ENCODE peak calls at places on chromosomes 16 and 17, in six cellular contexts. L is ascending aorta; Z is prostate gland; S is heart right ventricle; K is left lung; U is CD4-positive, alpha-beta T cell. P is an unnamed sample. For H3K9me3, the result is how much of the 10 kb centered on the place peaks cover.

GRCh38 chr17:17225901-17226300 is 11.1 kb downstream of the FLCN start:
- DNase-seq in L (no peak), Z (no peak), S (no peak), K (no peak), U (no peak), P (no peak)

GRCh38 chr17:48103379-48103715 is 2.1 kb upstream of the CBX1 start:
- DNase-seq in L (no peak), Z (no peak), S (no peak), K (no peak), U (no peak), P (no peak)

GRCh38 chr17:50353600-50354195 is 7.8 kb downstream of the XYLT2 start:
- DNase-seq in L (no peak), Z (no peak), S (no peak), K (no peak), U (no peak), P (no peak)

GRCh38 chr16:23905027-23905426 is 69.2 kb downstream of the PRKCB start:
- DNase-seq in L (no peak), Z (peak), S (no peak), K (peak), U (no peak), P (peak)

GRCh38 chr17:32323046-32323445 is 18.9 kb downstream of the C17orf75 start:
- DNase-seq in L (no peak), Z (no peak), S (no peak), K (no peak), U (no peak), P (no peak)

GRCh38 chr17:40474419-40475002 is 26.9 kb downstream of the TNS4 start:
- DNase-seq in L (no peak), Z (no peak), S (no peak), K (no peak), U (no peak), P (no peak)

GRCh38 chr17:9622961-9623360 is 22.4 kb upstream of the USP43 start:
- DNase-seq in L (no peak), Z (no peak), S (no peak), K (no peak), U (no peak), P (no peak)

GRCh38 chr16:50425044-50425443 is 56.3 kb upstream of the BRD7 start:
- DNase-seq in L (no peak), Z (no peak), S (no peak), K (no peak), U (no peak), P (no peak)

GRCh38 chr16:4894276-4895150 is 42.4 kb downstream of the PPL start:
- DNase-seq in L (no peak), Z (no peak), S (no peak), K (no peak), U (no peak), P (no peak)

GRCh38 chr17:27944546-27945332 is 51.6 kb upstream of the LYRM9 start:
- DNase-seq in L (no peak), Z (no peak), S (no peak), K (no peak), U (no peak), P (no peak)

GRCh38 chr17:50221500-50222480 is 20.4 kb upstream of the COL1A1 start:
- DNase-seq in L (peak), Z (no peak), S (no peak), K (peak), U (no peak), P (no peak)

GRCh38 chr16:53766304-53767016 is 62.5 kb downstream of the FTO start:
- DNase-seq in L (no peak), Z (no peak), S (peak), K (no peak), U (no peak), P (no peak)

GRCh38 chr16:31460582-31461002 is 1.3 kb downstream of the ARMC5 start:
- DNase-seq in L (no peak), Z (no peak), S (no peak), K (no peak), U (no peak), P (no peak)

GRCh38 chr16:62077998-62078397 is 41.8 kb upstream of the CDH8 start:
- DNase-seq in L (no peak), Z (no peak), S (no peak), K (no peak), U (no peak), P (no peak)

GRCh38 chr16:78695371-78695770 is 595.9 kb downstream of the WWOX start:
- DNase-seq in L (no peak), Z (no peak), S (no peak), K (no peak), U (no peak), P (no peak)

GRCh38 chr17:81513669-81514484 is 1.3 kb upstream of the ACTG1 start:
- DNase-seq in L (no peak), Z (peak), S (peak), K (peak), U (peak), P (peak)

GRCh38 chr17:34758316-34758715 is 178.9 kb downstream of the TMEM132E start:
- DNase-seq in L (no peak), Z (no peak), S (no peak), K (no peak), U (no peak), P (no peak)

GRCh38 chr17:49490271-49490670 is 4.8 kb upstream of the NGFR start:
- DNase-seq in L (no peak), Z (no peak), S (no peak), K (no peak), U (no peak), P (no peak)

GRCh38 chr16:54171855-54172537 is 114.6 kb downstream of the IRX3 start:
- DNase-seq in L (no peak), Z (no peak), S (no peak), K (no peak), U (no peak), P (no peak)

GRCh38 chr16:23948949-23949392 is 113.2 kb downstream of the PRKCB start:
- DNase-seq in L (no peak), Z (no peak), S (no peak), K (no peak), U (peak), P (peak)

GRCh38 chr16:47056704-47057630 is 83.5 kb upstream of the DNAJA2 start:
- DNase-seq in L (no peak), Z (no peak), S (no peak), K (no peak), U (no peak), P (no peak)

GRCh38 chr17:82003411-82004381 is 19.0 kb downstream of the CENPX start:
- DNase-seq in L (peak), Z (no peak), S (peak), K (peak), U (no peak), P (peak)

GRCh38 chr16:67110136-67110847 is 551 bp downstream of the PHAF1 start:
- DNase-seq in L (no peak), Z (no peak), S (no peak), K (peak), U (no peak), P (no peak)

GRCh38 chr17:40597168-40598020 is 32.1 kb upstream of the CCR7 start:
- DNase-seq in L (no peak), Z (no peak), S (no peak), K (no peak), U (no peak), P (no peak)

GRCh38 chr17:40529991-40530390 is 28.6 kb upstream of the TNS4 start:
- DNase-seq in L (no peak), Z (no peak), S (no peak), K (peak), U (peak), P (no peak)

GRCh38 chr17:79997004-79997673 is 38.5 kb downstream of the TBC1D16 start:
- DNase-seq in L (peak), Z (no peak), S (no peak), K (peak), U (peak), P (no peak)

GRCh38 chr16:20950294-20950693 is 49.7 kb downstream of the LYRM1 start:
- DNase-seq in L (no peak), Z (no peak), S (no peak), K (no peak), U (no peak), P (no peak)
- H3K9me3 ChIP-seq in L (under half), Z (under half), S (under half), K (under half), U (under half), P (under half)

GRCh38 chr17:44915321-44915726 is at the start of gene GFAP:
- DNase-seq in L (no peak), Z (no peak), S (no peak), K (no peak), U (no peak), P (no peak)
- H3K27ac ChIP-seq in L (peak), Z (no peak), S (peak), K (no peak), U (no peak), P (peak)

DNA sequence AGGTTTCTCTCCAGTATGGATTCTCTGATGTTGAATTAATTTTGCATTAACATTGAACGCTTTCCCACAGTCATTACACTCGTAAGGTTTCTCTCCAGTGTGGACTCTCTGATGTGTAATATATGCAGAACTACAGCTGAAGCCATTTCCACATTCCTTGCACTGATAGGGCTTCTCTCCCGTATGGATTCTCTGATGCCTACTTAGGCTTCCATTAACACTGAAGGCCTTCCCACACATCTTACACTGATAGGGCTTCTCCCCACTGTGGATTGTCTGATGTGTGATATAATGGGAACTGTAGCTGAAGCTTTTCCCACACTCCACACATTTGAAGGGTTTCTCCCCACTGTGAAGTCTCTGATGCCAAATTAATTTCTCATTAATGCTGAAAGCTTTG is 7.2 kb upstream of the TLE7 start:
- DNase-seq in L (no peak), Z (no peak), S (no peak), K (no peak), U (no peak), P (no peak)
- H3K9me3 ChIP-seq in L (half or more), Z (under half), S (under half), K (half or more), U (half or more), P (half or more)

GRCh38 chr17:8146381-8147140 is 5.6 kb downstream of the PER1 start:
- DNase-seq in L (no peak), Z (no peak), S (no peak), K (no peak), U (no peak), P (no peak)
- H3K27ac ChIP-seq in L (peak), Z (peak), S (peak), K (no peak), U (no peak), P (peak)

GRCh38 chr16:35255186-35255803 is 1795.9 kb downstream of the TP53TG3F start:
- DNase-seq in L (no peak), Z (no peak), S (no peak), K (no peak), U (no peak), P (no peak)

GRCh38 chr16:35255816-35256215 is 1796.4 kb downstream of the TP53TG3F start:
- DNase-seq in L (no peak), Z (no peak), S (no peak), K (no peak), U (no peak), P (no peak)

GRCh38 chr16:35252356-35252936 is 1793.0 kb downstream of the TP53TG3F start:
- DNase-seq in L (no peak), Z (no peak), S (no peak), K (no peak), U (no peak), P (no peak)

GRCh38 chr16:35258381-35258780 is 1799.0 kb downstream of the TP53TG3F start:
- DNase-seq in L (no peak), Z (no peak), S (no peak), K (no peak), U (no peak), P (no peak)
- H3K9me3 ChIP-seq in L (under half), Z (under half), S (under half), K (under half), U (under half), P (under half)

GRCh38 chr17:8444506-8444905 is 8.8 kb downstream of the NDEL1 start:
- DNase-seq in L (no peak), Z (no peak), S (no peak), K (no peak), U (no peak), P (no peak)

GRCh38 chr17:8442310-8442709 is 6.6 kb downstream of the NDEL1 start:
- DNase-seq in L (no peak), Z (no peak), S (no peak), K (no peak), U (no peak), P (no peak)

GRCh38 chr17:8441690-8442089 is 6.0 kb downstream of the NDEL1 start:
- DNase-seq in L (no peak), Z (no peak), S (no peak), K (no peak), U (no peak), P (no peak)

GRCh38 chr17:8445536-8445935 is 9.9 kb downstream of the NDEL1 start:
- DNase-seq in L (no peak), Z (no peak), S (no peak), K (no peak), U (no peak), P (no peak)

GRCh38 chr17:8443756-8444155 is 8.1 kb downstream of the NDEL1 start:
- DNase-seq in L (no peak), Z (no peak), S (no peak), K (no peak), U (no peak), P (no peak)
- H3K27ac ChIP-seq in L (no peak), Z (no peak), S (no peak), K (no peak), U (no peak), P (no peak)

GRCh38 chr16:59090501-59090900 is 356.4 kb upstream of the GOT2 start:
- DNase-seq in L (no peak), Z (no peak), S (no peak), K (no peak), U (no peak), P (no peak)
- H3K9me3 ChIP-seq in L (under half), Z (under half), S (under half), K (under half), U (under half), P (under half)

DNA sequence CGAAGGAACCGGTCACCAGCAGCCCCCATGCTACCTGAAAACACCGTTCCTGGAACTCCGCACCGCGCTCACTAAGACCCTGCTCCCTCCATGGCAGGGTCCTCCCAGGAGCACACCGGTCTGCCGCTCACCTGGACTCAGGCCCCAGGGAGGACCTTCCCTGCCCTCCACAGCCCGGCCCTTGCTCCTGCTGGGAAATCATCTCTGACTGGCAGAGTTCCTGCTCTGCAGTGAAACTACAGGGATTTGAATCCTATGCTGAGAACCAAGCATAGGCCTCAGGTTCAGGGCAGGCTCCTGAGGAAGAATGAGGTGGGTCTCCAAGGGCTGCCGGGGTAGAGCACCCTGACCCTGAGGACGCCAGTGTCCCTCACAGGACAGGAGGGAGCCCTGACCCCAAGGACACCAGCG is 88.5 kb downstream of the KCNJ12 start:
- DNase-seq in L (no peak), Z (no peak), S (no peak), K (no peak), U (no peak), P (no peak)
- H3K27ac ChIP-seq in L (no peak), Z (no peak), S (no peak), K (no peak), U (no peak), P (no peak)

GRCh38 chr17:39104046-39104445 is 47.4 kb downstream of the PLXDC1 start:
- DNase-seq in L (no peak), Z (no peak), S (no peak), K (no peak), U (no peak), P (no peak)
- H3K9me3 ChIP-seq in L (under half), Z (under half), S (under half), K (under half), U (under half), P (under half)

P was measured in transverse colon.